ENCODE peak calls at places on chromosomes 2 and 18, in ten cellular contexts. M is mucosa of descending colon; H is neuronal stem cell; L is fibroblast of pulmonary artery; O is A549; X is AG10803; G is cardiac fibroblast; R is breast epithelium; U is stomach; V is CD4-positive, alpha-beta memory T cell. T is an unnamed sample.

GRCh38 chr2:34401186-34401585 is 802.1 kb upstream of the FAM98A start:
- DNase-seq in M (no peak), O (no peak), U (no peak), G (no peak), H (no peak), R (no peak), X (no peak), L (no peak), V (no peak), T (no peak)

GRCh38 chr2:62999905-63000304 is 50.7 kb upstream of the OTX1 start:
- DNase-seq in G (peak), O (no peak), H (no peak), R (no peak), V (no peak), X (peak), L (peak), M (no peak), U (no peak), T (no peak)

GRCh38 chr2:223884399-223884798 is 47.0 kb upstream of the AP1S3 start:
- DNase-seq in M (no peak), H (no peak), U (no peak), X (peak), G (peak), L (peak), R (no peak), O (no peak), V (no peak), T (no peak)

GRCh38 chr18:11823545-11823944 is 27.7 kb upstream of the CHMP1B start:
- DNase-seq in G (no peak), M (no peak), L (no peak), O (no peak), H (no peak), U (no peak), X (no peak), R (no peak), V (no peak), T (no peak)

GRCh38 chr2:32074161-32074506 is 10.8 kb downstream of the SPAST start:
- DNase-seq in R (no peak), U (no peak), G (no peak), X (no peak), H (no peak), M (no peak), L (no peak), O (no peak), V (no peak), T (no peak)

GRCh38 chr2:85666435-85666924 is 1.5 kb downstream of the SFTPB start:
- DNase-seq in R (no peak), H (no peak), X (no peak), V (no peak), O (no peak), U (no peak), L (no peak), G (no peak), M (no peak), T (no peak)

GRCh38 chr2:236177967-236178909 is 10.1 kb upstream of the GBX2 start:
- DNase-seq in G (peak), H (peak), R (no peak), U (peak), L (peak), O (peak), X (peak), V (no peak), M (peak), T (peak)

GRCh38 chr18:68244786-68245185 is 470.1 kb downstream of the TMX3 start:
- DNase-seq in V (no peak), G (peak), X (peak), L (peak), M (no peak), R (no peak), U (no peak), O (no peak), H (no peak), T (no peak)

GRCh38 chr2:8633735-8634313 is 48.0 kb upstream of the ID2 start:
- DNase-seq in U (no peak), V (no peak), G (peak), H (no peak), X (peak), L (peak), R (no peak), M (no peak), O (peak), T (no peak)

GRCh38 chr18:49917742-49918141 is 104.4 kb upstream of the ACAA2 start:
- DNase-seq in U (no peak), H (no peak), G (no peak), M (no peak), R (no peak), L (no peak), X (no peak), O (no peak), V (no peak), T (no peak)

GRCh38 chr2:39385172-39385571 is 51.9 kb downstream of the MAP4K3 start:
- DNase-seq in V (no peak), G (no peak), H (no peak), O (no peak), U (no peak), M (no peak), X (no peak), R (no peak), L (no peak), T (no peak)

GRCh38 chr2:115364078-115364477 is 921.6 kb downstream of the DPP10 start:
- DNase-seq in L (peak), H (no peak), G (no peak), O (no peak), V (no peak), M (no peak), U (no peak), X (no peak), R (no peak), T (no peak)

GRCh38 chr2:37825586-37825985 is 99.5 kb upstream of the RMDN2 start:
- DNase-seq in V (no peak), H (no peak), M (no peak), O (no peak), R (no peak), L (no peak), G (no peak), U (no peak), X (no peak), T (no peak)
- H3K4me3 ChIP-seq in V (no peak), H (no peak), M (no peak), O (no peak), R (no peak), L (no peak), G (no peak), U (no peak), X (no peak), T (no peak)

DNA sequence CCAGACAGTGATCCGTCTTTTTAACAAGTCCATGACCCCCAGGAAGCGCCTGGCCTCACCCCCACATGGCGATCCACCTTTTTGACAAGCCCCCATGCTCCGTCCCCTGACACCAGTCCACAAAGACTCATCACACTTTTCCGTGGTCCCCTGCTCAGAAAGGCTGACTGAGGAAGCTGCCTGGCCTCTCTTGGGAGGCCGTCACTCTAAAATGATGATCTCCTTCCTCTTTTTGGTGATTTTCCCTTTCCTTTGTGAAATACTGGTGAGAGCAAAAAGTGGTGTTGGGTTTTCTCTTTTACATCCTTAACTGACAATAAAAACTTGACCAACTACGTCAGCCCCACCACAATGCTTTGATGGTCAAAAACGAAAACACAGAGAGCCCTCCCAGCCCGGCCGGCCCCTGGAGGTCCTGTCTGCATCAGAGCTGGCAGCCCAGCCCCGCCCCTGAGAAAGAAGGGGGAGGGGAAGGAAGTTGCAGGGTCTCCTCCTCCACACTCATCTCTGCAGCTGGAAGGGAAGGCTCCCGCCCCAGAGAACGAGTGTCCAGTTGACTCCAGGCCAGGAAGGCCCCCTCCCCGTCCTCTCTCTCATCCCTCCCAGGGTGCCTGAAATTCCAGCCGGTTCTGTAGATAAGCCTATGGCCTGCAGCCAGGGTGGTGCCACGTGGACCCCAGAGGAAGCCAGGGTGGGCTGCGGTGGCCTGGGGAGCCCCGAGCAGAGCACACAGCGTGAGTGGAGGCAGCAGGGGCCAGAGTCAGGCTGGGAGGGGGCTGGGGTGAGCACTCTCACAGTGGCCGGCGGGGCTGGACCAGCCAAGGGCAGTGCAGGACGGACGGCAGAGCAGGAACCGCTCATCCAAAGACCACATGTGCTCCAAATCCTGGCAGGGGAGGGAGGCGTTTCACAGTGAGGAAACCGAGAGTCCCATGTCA is 19.9 kb downstream of the BIN1 start:
- DNase-seq in O (no peak), V (no peak), M (peak), H (peak), U (peak), L (peak), X (peak), G (peak), R (no peak), T (peak)
- H3K4me3 ChIP-seq in O (no peak), V (no peak), M (no peak), H (no peak), U (peak), L (peak), X (peak), G (peak), R (peak), T (no peak)

GRCh38 chr2:238162516-238163441 is 4.0 kb downstream of the ERFE start:
- DNase-seq in O (no peak), G (peak), U (no peak), X (no peak), V (no peak), R (no peak), L (no peak), M (peak), H (no peak), T (no peak)

GRCh38 chr2:238162171-238162515 is 3.4 kb downstream of the ERFE start:
- DNase-seq in M (peak), H (no peak), L (no peak), U (no peak), G (no peak), V (no peak), X (no peak), R (no peak), O (no peak), T (no peak)

GRCh38 chr2:238165288-238165921 is 6.6 kb downstream of the ERFE start:
- DNase-seq in X (no peak), G (no peak), R (no peak), H (no peak), M (no peak), O (no peak), U (peak), V (no peak), L (no peak), T (no peak)

GRCh38 chr2:238164906-238165287 is 6.1 kb downstream of the ERFE start:
- DNase-seq in V (no peak), O (no peak), H (no peak), R (no peak), G (no peak), X (no peak), L (no peak), M (no peak), U (peak), T (no peak)

DNA sequence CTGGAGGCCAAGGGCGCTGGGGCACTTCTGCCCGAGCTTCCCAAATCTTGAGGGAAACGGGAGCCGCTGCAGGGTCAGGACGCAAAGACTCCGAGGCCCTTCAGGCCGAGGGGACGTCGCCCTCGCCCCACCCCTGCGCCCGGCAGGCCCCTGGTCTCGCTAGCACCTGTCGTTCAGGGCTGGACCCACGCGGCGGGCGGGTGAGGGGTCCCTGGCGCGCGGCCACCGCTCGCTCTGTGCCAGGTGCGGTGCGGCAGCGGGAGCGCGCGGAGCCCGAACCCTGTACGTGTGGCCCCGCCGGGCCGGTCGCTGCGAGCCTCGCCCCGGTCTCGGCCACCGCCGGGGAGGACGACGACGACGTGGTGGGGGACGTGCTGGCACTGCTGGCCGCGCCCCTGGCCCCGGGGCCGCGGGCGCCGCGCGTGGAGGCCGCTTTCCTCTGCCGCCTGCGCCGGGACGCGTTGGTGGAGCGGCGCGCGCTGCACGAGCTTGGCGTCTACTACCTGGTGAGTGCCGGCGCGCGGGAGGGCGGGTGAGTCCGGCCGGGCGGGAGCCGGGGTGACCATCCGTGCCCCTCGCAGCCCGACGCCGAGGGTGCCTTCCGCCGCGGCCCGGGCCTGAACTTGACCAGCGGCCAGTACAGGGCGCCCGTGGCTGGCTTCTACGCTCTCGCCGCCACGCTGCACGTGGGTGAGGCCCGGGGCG is 4.9 kb downstream of the ERFE start:
- DNase-seq in U (no peak), M (peak), O (no peak), H (no peak), G (no peak), X (no peak), R (peak), V (no peak), L (no peak), T (no peak)
- H3K4me3 ChIP-seq in U (peak), M (no peak), O (no peak), H (peak), G (no peak), X (no peak), R (no peak), V (no peak), L (no peak), T (no peak)

GRCh38 chr2:177784449-177784845 is 288.1 kb downstream of the PDE11A start:
- DNase-seq in H (no peak), M (no peak), X (peak), G (peak), L (peak), U (no peak), V (no peak), O (no peak), R (no peak), T (no peak)
- H3K4me3 ChIP-seq in H (no peak), M (no peak), X (peak), G (no peak), L (peak), U (no peak), V (no peak), O (no peak), R (peak), T (no peak)

GRCh38 chr2:50711714-50712113 is 320.2 kb downstream of the NRXN1 start:
- DNase-seq in U (no peak), H (no peak), L (no peak), V (no peak), G (no peak), X (no peak), M (no peak), R (no peak), O (no peak), T (no peak)
- H3K4me3 ChIP-seq in U (no peak), H (no peak), L (no peak), V (no peak), G (no peak), X (no peak), M (no peak), R (no peak), O (no peak), T (no peak)

DNA sequence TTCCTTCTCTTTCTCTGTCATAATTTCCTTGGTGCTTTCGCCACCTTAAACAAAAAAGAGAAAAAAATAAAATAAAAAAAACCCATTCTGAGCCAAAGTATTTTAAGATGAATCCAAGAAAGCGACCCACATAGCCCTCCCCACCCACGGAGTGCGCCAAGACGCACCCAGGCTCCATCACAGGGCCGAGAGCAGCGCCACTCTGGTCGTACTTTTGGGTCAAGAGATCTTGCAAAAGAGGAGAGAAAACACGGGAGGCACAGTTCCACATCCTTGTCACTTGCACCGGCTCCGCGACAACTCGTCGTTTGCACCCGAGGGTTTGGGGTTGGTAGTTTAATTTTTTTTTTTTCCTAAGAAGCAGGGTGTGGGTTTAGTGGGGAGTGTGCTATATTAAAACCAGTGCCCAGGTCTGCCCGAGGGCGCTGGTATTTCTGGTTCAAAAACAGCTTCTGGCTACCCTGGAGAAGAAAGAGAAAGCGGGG is 1.7 kb upstream of the SP9 start:
- DNase-seq in G (no peak), L (no peak), M (no peak), V (no peak), X (no peak), U (no peak), R (no peak), H (no peak), O (no peak), T (no peak)
- H3K4me3 ChIP-seq in G (no peak), L (no peak), M (no peak), V (no peak), X (peak), U (no peak), R (no peak), H (no peak), O (peak), T (peak)

DNA sequence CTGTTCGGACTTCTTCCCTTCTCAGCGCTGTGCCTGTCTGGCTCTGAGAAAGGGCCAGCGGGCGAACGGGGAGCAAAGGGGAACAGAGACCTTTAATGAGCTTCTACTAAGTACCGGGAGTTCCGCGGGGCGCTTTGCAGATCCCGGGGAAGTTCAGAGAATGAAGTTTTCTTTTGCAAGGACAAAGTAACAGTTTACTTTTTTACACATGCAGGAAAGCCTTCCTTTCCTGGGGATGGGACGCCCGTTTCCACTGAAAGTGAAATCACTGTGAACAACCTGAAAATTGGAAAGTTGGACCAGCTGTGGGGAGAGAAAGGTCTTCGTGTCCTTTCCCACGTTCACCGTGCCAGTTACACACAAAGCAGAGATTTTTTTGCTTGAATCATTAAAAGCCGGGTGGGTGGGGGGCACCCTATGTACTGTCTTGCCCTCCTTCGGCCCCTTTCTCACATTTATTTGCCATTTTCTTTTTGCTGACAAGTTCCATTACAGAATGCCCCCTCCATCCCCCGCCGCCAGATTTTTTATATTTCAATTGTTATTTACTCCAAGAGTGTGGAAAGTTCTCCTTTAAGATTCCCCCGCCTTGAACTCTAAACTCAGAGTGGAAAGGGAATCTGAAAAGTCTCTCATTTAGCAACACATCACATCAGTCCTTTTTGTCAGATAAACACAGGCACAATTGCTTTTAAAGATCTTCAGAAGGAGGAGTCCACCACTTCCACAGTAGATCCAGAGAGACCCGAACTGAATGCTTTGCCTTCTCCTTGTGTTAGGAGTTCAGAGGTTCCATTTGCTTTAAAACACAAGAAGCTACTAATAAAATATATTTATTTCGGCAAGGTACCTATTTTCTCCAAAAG is 1.1 kb upstream of the FN1 start:
- DNase-seq in L (peak), G (peak), M (no peak), R (no peak), V (no peak), H (no peak), U (peak), O (no peak), X (peak), T (no peak)
- H3K4me3 ChIP-seq in L (peak), G (peak), M (no peak), R (peak), V (no peak), H (peak), U (peak), O (peak), X (peak), T (peak)

GRCh38 chr2:9693138-9693520 is 62.3 kb upstream of the YWHAQ start:
- DNase-seq in U (no peak), M (no peak), G (peak), X (peak), H (no peak), L (peak), O (no peak), V (no peak), R (no peak), T (no peak)

GRCh38 chr2:9693646-9694045 is 62.8 kb upstream of the YWHAQ start:
- DNase-seq in V (no peak), X (no peak), U (no peak), G (no peak), M (no peak), L (no peak), H (no peak), R (no peak), O (no peak), T (no peak)

GRCh38 chr2:9690716-9691498 is 60.1 kb upstream of the YWHAQ start:
- DNase-seq in U (no peak), H (no peak), O (no peak), V (no peak), R (no peak), X (no peak), M (no peak), L (no peak), G (no peak), T (no peak)

GRCh38 chr2:9694661-9695060 is 63.9 kb upstream of the YWHAQ start:
- DNase-seq in H (no peak), L (no peak), V (no peak), R (no peak), M (no peak), O (no peak), U (no peak), G (no peak), X (no peak), T (no peak)

GRCh38 chr2:9692392-9693137 is 61.8 kb upstream of the YWHAQ start:
- DNase-seq in X (peak), U (no peak), M (no peak), G (peak), H (no peak), R (no peak), L (no peak), O (no peak), V (no peak), T (no peak)
- H3K4me3 ChIP-seq in X (peak), U (no peak), M (no peak), G (no peak), H (no peak), R (no peak), L (no peak), O (no peak), V (no peak), T (no peak)

T was measured in HAP-1.